ENCODE peak calls at places on chromosomes 4 and X, in six cellular contexts. M, N, L, W, O and Y are unnamed samples.
A peak's percentile ranks its signal among the peaks of the same experiment; 100 is the strongest.

GRCh38 chr4:123649644-123650356 is 253.2 kb downstream of the SPRY1 start:
- DNase-seq in M (no peak), N (peak; percentile 42), L (peak; percentile 76), W (peak; percentile 34), O (peak; percentile 34), Y (peak; percentile 42)

GRCh38 chr4:56505269-56506109 is at the start of gene ARL9:
- DNase-seq in M (no peak), N (peak; percentile 10), L (peak; percentile 68), W (no peak), O (peak; percentile 39), Y (peak; percentile 57)

GRCh38 chr4:18067031-18067430 is 45.5 kb upstream of the LCORL start:
- DNase-seq in M (no peak), N (no peak), L (no peak), W (no peak), O (no peak), Y (no peak)

GRCh38 chrX:124342174-124342867 is 4.0 kb upstream of the SH2D1A start:
- DNase-seq in M (no peak), N (no peak), L (no peak), W (no peak), O (no peak), Y (no peak)

GRCh38 chr4:118981839-118982381 is 93.3 kb downstream of the SYNPO2 start:
- DNase-seq in M (peak; percentile 27), N (peak; percentile 79), L (peak; percentile 86), W (peak; percentile 77), O (peak; percentile 71), Y (no peak)

GRCh38 chrX:75544760-75545159 is 21.9 kb upstream of the ZDHHC15 start:
- DNase-seq in M (no peak), N (no peak), L (no peak), W (no peak), O (no peak), Y (no peak)

GRCh38 chr4:89055157-89056080 is 1.6 kb downstream of the FAM13A start:
- DNase-seq in M (no peak), N (no peak), L (no peak), W (no peak), O (no peak), Y (no peak)

GRCh38 chrX:152658302-152658701 is 20.6 kb downstream of the GABRQ start:
- DNase-seq in M (no peak), N (no peak), L (no peak), W (no peak), O (no peak), Y (no peak)

GRCh38 chr4:154082760-154083530 is 294.1 kb upstream of the SFRP2 start:
- DNase-seq in M (no peak), N (no peak), L (no peak), W (no peak), O (no peak), Y (no peak)
- TF ChIP-seq CTCF in M (no peak), N (no peak), L (peak; percentile 26), W (no peak), O (no peak), Y (no peak)

GRCh38 chr4:75511841-75512240 is 2.4 kb downstream of the RCHY1 start:
- DNase-seq in M (no peak), N (no peak), L (no peak), W (no peak), O (no peak), Y (no peak)
- H3K4me3 ChIP-seq in M (peak overlapping the region; percentile 63), N (peak overlapping the region; percentile 76), L (peak overlapping the region; percentile 6), W (peak overlapping the region; percentile 61), O (no peak overlapping the region), Y (no peak overlapping the region)

GRCh38 chrX:10314530-10315104 is 157.8 kb downstream of the CLCN4 start:
- DNase-seq in M (no peak), N (no peak), L (no peak), W (no peak), O (no peak), Y (no peak)

DNA sequence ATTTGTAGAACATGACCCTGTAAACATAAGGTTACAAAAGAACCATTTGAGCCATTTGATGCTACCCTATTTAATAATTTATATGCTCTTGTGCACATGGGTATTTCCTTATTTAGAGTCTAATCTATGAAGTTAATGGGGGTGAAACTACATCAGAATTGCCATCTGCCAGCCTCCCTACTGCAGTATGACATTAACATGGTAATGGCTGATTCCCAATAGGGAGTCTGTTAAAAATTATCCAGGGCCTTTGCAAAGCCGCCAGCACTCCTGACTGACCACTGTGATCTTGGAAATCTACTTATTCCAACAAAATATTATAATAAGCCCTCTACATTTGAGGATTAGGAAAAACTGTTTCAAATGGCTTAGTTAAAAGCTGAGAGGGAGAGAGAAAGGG is 153.7 kb downstream of the CLCN4 start:
- DNase-seq in M (no peak), N (no peak), L (no peak), W (no peak), O (no peak), Y (no peak)
- TF ChIP-seq CTCF in M (no peak), N (no peak), L (no peak), W (no peak), O (no peak), Y (no peak)

GRCh38 chr4:165875446-165875845 is 2.4 kb downstream of the TLL1 start:
- DNase-seq in M (no peak), N (no peak), L (no peak), W (no peak), O (no peak), Y (no peak)

GRCh38 chr4:165874072-165874798 is 1.2 kb downstream of the TLL1 start:
- DNase-seq in M (no peak), N (peak; percentile 7), L (peak; percentile 16), W (no peak), O (no peak), Y (no peak)

GRCh38 chr4:165872443-165873297 is at the start of gene TLL1:
- DNase-seq in M (no peak), N (peak; percentile 29), L (peak; percentile 38), W (no peak), O (no peak), Y (no peak)

GRCh38 chr4:165873298-165874071 is 448 bp downstream of the TLL1 start:
- DNase-seq in M (no peak), N (peak; percentile 13), L (peak; percentile 14), W (no peak), O (no peak), Y (peak; percentile 24)

DNA sequence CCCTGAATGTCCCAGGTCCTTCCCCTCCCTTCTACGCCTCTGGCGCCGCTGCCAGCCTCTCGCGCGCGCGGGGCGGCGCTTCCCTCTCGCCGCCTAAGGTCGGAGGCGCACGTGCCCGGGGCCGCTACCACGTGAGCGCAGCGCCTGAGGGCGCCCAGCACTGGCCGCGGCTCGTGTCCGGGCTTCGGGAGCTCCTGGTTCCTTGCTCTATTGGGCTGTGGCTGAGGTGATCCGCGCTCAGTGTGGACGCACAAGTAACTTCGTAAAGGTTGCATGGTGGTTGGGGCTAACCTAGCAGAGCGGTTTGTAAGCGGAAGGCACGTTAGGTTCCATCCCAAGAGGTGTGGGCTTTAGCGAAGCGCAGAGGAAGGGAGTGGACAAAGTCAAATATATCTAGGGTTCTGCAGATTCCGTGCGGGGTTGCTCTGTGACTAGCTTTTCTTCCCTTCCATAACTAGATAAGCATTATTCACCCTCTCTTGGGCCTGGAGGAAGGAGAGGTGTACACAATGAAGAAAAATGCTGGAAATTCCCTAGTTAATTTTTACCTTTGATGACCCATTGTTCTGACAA is 1.8 kb downstream of the TLL1 start:
- DNase-seq in M (no peak), N (peak; percentile 25), L (peak; percentile 6), W (no peak), O (no peak), Y (no peak)
- H3K4me3 ChIP-seq in M (peak overlapping the region; percentile 61), N (peak overlapping the region; percentile 60), L (peak overlapping the region; percentile 51), W (peak overlapping the region; percentile 55), O (peak overlapping the region; percentile 18), Y (no peak overlapping the region)

GRCh38 chrX:120514236-120514635 is 45.1 kb upstream of the LAMP2 start:
- DNase-seq in M (no peak), N (no peak), L (peak; percentile 22), W (no peak), O (no peak), Y (no peak)
- TF ChIP-seq CTCF in M (peak; percentile 15), N (no peak), L (peak; percentile 44), W (no peak), O (no peak), Y (no peak)

GRCh38 chr4:136769717-136770116 is 762.6 kb downstream of the PCDH18 start:
- DNase-seq in M (no peak), N (no peak), L (no peak), W (no peak), O (no peak), Y (no peak)
- H3K4me3 ChIP-seq in M (no peak overlapping the region), N (no peak overlapping the region), L (no peak overlapping the region), W (no peak overlapping the region), O (no peak overlapping the region), Y (no peak overlapping the region)

GRCh38 chr4:168880087-168880675 is 129.9 kb downstream of the CBR4 start:
- DNase-seq in M (no peak), N (no peak), L (peak; percentile 55), W (no peak), O (no peak), Y (no peak)
- TF ChIP-seq CTCF in M (no peak), N (no peak), L (no peak), W (no peak), O (no peak), Y (no peak)

GRCh38 chrX:57906790-57907189 is 3.5 kb downstream of the ZXDA start:
- DNase-seq in M (no peak), N (no peak), L (peak; percentile 60), W (no peak), O (no peak), Y (no peak)
- H3K4me3 ChIP-seq in M (no peak overlapping the region), N (peak overlapping the region; percentile 35), L (no peak overlapping the region), W (no peak overlapping the region), O (no peak overlapping the region), Y (no peak overlapping the region)

DNA sequence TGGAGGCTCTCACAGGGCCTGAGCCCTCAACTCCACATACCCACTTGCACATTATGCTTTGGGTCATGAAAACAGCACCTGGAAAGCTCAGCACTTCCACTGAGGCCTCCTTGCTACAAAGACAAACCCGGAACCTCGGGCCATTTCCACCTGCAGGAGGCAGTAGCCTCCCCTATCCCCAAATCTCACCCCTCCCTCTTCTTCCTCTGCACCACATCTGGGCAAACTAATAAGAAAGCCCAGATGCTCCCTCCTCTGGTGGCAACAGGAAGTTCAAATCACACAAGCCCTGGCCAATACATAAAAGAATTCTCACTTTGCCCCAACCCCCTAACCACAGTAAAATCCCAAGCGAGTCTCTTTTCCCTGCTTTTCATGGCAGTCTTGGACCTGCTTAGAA is 136.4 kb downstream of the MAPK10 start:
- DNase-seq in M (no peak), N (no peak), L (peak; percentile 46), W (no peak), O (no peak), Y (no peak)
- TF ChIP-seq CTCF in M (no peak), N (no peak), L (peak; percentile 66), W (no peak), O (no peak), Y (no peak)